ENCODE peak calls at places on chromosome 15, in seven cellular contexts. J, Z, T, R, G, I and D are unnamed samples.

GRCh38 chr15:64070965-64071851 is 22.4 kb downstream of the CIAO2A start:
- DNase-seq in R (peak; percentile 88), J (peak; percentile 74), G (no peak), T (no peak), Z (no peak), I (no peak), D (peak; percentile 93)

GRCh38 chr15:52772766-52773165 is 17.4 kb downstream of the ONECUT1 start:
- DNase-seq in Z (no peak), T (no peak), I (no peak), G (no peak), J (no peak), R (no peak), D (no peak)

GRCh38 chr15:33021806-33022389 is 172.6 kb downstream of the FMN1 start:
- DNase-seq in G (peak; percentile 23), I (peak; percentile 62), Z (peak; percentile 13), R (peak; percentile 61), J (peak; percentile 73), T (no peak), D (no peak)

GRCh38 chr15:63915209-63915887 is 81.6 kb upstream of the HERC1 start:
- DNase-seq in I (peak; percentile 68), J (no peak), R (no peak), G (no peak), T (no peak), Z (no peak), D (no peak)

GRCh38 chr15:70669966-70670658 is 93.2 kb downstream of the UACA start:
- DNase-seq in J (peak; percentile 13), I (no peak), G (no peak), Z (no peak), T (peak; percentile 57), R (no peak), D (no peak)

GRCh38 chr15:64883997-64884511 is 27.6 kb upstream of the ANKDD1A start:
- DNase-seq in I (peak; percentile 65), J (peak; percentile 85), R (peak; percentile 94), G (no peak), T (peak; percentile 76), Z (peak; percentile 56), D (peak; percentile 95)

GRCh38 chr15:101104186-101104585 is 147.7 kb downstream of the CHSY1 start:
- DNase-seq in T (no peak), G (no peak), J (no peak), R (no peak), I (no peak), Z (no peak), D (no peak)

GRCh38 chr15:62850791-62851291 is 191.7 kb upstream of the TPM1 start:
- DNase-seq in Z (no peak), R (peak; percentile 64), T (no peak), I (no peak), J (peak; percentile 94), G (peak; percentile 20), D (no peak)

GRCh38 chr15:81054236-81054635 is 53.5 kb downstream of the TLNRD1 start:
- DNase-seq in G (no peak), J (peak; percentile 79), I (no peak), Z (no peak), T (no peak), R (peak; percentile 34), D (no peak)

GRCh38 chr15:83206971-83207621 is 527 bp downstream of the HDGFL3 start:
- DNase-seq in Z (peak; percentile 43), I (peak; percentile 69), R (peak; percentile 35), J (peak; percentile 70), G (peak; percentile 71), T (peak; percentile 65), D (peak; percentile 89)

GRCh38 chr15:52329150-52329549 is 33.5 kb upstream of the MYO5C start:
- DNase-seq in T (no peak), I (no peak), R (no peak), J (no peak), Z (no peak), G (no peak), D (no peak)

GRCh38 chr15:67074886-67075229 is 9.5 kb downstream of the SMAD3 start:
- DNase-seq in R (no peak), I (no peak), G (no peak), T (no peak), Z (no peak), J (no peak), D (no peak)

GRCh38 chr15:50970524-50970923 is 62.0 kb downstream of the AP4E1 start:
- DNase-seq in R (no peak), G (no peak), J (no peak), Z (no peak), T (no peak), I (no peak), D (no peak)

GRCh38 chr15:70775160-70775559 is 11.8 kb upstream of the UACA start:
- DNase-seq in R (peak; percentile 90), J (peak; percentile 71), Z (no peak), G (no peak), T (no peak), I (no peak), D (no peak)

GRCh38 chr15:59296181-59296617 is 76.5 kb downstream of the MYO1E start:
- DNase-seq in R (peak; percentile 92), Z (no peak), J (peak; percentile 96), I (no peak), T (no peak), G (peak; percentile 10), D (no peak)

GRCh38 chr15:68208136-68208535 is 3.0 kb upstream of the CALML4 start:
- DNase-seq in J (no peak), T (no peak), Z (no peak), R (no peak), I (no peak), G (no peak), D (peak; percentile 74)

GRCh38 chr15:95278532-95279265 is 1047.3 kb downstream of the MCTP2 start:
- DNase-seq in Z (no peak), I (no peak), G (no peak), R (no peak), T (no peak), J (no peak), D (no peak)

GRCh38 chr15:59364238-59364637 is 8.4 kb downstream of the MYO1E start:
- DNase-seq in Z (no peak), G (no peak), T (no peak), R (peak; percentile 61), I (no peak), J (no peak), D (no peak)

GRCh38 chr15:69044899-69045298 is 30.4 kb downstream of the NOX5 start:
- DNase-seq in R (peak; percentile 64), J (no peak), I (no peak), G (no peak), T (no peak), Z (no peak), D (no peak)

GRCh38 chr15:92112180-92112579 is 258.7 kb downstream of the SLCO3A1 start:
- DNase-seq in I (no peak), T (no peak), G (no peak), R (no peak), J (no peak), Z (no peak), D (no peak)

GRCh38 chr15:67193223-67194009 is 61.0 kb downstream of the AAGAB start:
- DNase-seq in R (no peak), Z (no peak), T (peak; percentile 48), I (no peak), J (no peak), G (no peak), D (no peak)

GRCh38 chr15:80752204-80752603 is 27.0 kb upstream of the CEMIP start:
- DNase-seq in T (no peak), J (no peak), R (no peak), Z (no peak), G (no peak), I (no peak), D (no peak)

GRCh38 chr15:77037475-77038209 is 33.3 kb downstream of the TSPAN3 start:
- DNase-seq in T (peak; percentile 20), G (no peak), R (no peak), Z (peak; percentile 17), J (no peak), I (peak; percentile 24), D (no peak)